ENCODE peak calls at places on chromosomes 2 and 18, in six cellular contexts. F, Z, U, Y, K and B are unnamed samples.

GRCh38 chr2:236236559-236237450 is 27.4 kb downstream of the ASB18 start:
- DNase-seq in Y (no peak), U (no peak), Z (no peak), K (no peak), F (no peak), B (no peak)

GRCh38 chr2:223260681-223261080 is 208.7 kb downstream of the KCNE4 start:
- DNase-seq in U (no peak), Y (peak; percentile 44), K (no peak), Z (no peak), F (no peak), B (no peak)

GRCh38 chr2:213086566-213086965 is 64.8 kb downstream of the IKZF2 start:
- DNase-seq in Z (no peak), Y (no peak), F (no peak), U (no peak), K (no peak), B (no peak)

GRCh38 chr2:238635637-238636036 is 208.9 kb downstream of the ASB1 start:
- DNase-seq in Z (no peak), Y (no peak), U (no peak), F (no peak), K (no peak), B (no peak)

GRCh38 chr2:67135201-67135600 is 261.9 kb upstream of the ETAA1 start:
- DNase-seq in Z (no peak), U (no peak), K (no peak), Y (no peak), F (no peak), B (no peak)

GRCh38 chr2:240701736-240702639 is 10.3 kb downstream of the AQP12A start:
- DNase-seq in U (no peak), K (no peak), Z (no peak), F (no peak), Y (no peak), B (no peak)

GRCh38 chr2:79219383-79219988 is 59.9 kb upstream of the REG3A start:
- DNase-seq in Y (peak; percentile 21), K (no peak), Z (no peak), F (peak; percentile 16), U (peak; percentile 64), B (peak; percentile 10)

GRCh38 chr2:75493230-75493629 is 67.5 kb downstream of the EVA1A start:
- DNase-seq in Y (no peak), F (no peak), U (no peak), K (no peak), Z (no peak), B (no peak)

GRCh38 chr2:46720592-46721185 is 194.9 kb downstream of the MCFD2 start:
- DNase-seq in K (no peak), F (no peak), U (no peak), Z (no peak), Y (no peak), B (no peak)

GRCh38 chr2:80001704-80002103 is 302.8 kb downstream of the LRRTM1 start:
- DNase-seq in Y (no peak), K (no peak), Z (no peak), U (no peak), F (no peak), B (no peak)

GRCh38 chr2:197378494-197378972 is 56.3 kb downstream of the SF3B1 start:
- DNase-seq in U (peak; percentile 50), F (peak; percentile 45), Z (peak; percentile 60), Y (peak; percentile 31), K (peak; percentile 69), B (peak; percentile 50)

GRCh38 chr18:51053822-51054221 is 23.8 kb downstream of the SMAD4 start:
- DNase-seq in Y (no peak), F (no peak), Z (no peak), U (no peak), K (no peak), B (no peak)

GRCh38 chr2:12555012-12555645 is 161.6 kb upstream of the TRIB2 start:
- DNase-seq in Z (no peak), Y (peak; percentile 64), F (no peak), K (peak; percentile 55), U (peak; percentile 33), B (peak; percentile 41)

GRCh38 chr2:17589406-17590035 is 49.0 kb downstream of the VSNL1 start:
- DNase-seq in K (no peak), U (no peak), Y (no peak), F (no peak), Z (no peak), B (no peak)

GRCh38 chr2:197205590-197206215 is 104.9 kb downstream of the ANKRD44 start:
- DNase-seq in F (no peak), Y (no peak), Z (no peak), K (peak; percentile 75), U (no peak), B (no peak)

GRCh38 chr2:14501061-14501460 is 131.5 kb upstream of the LRATD1 start:
- DNase-seq in Y (no peak), F (no peak), K (no peak), U (no peak), Z (no peak), B (no peak)

GRCh38 chr2:68420254-68420910 is 46.7 kb downstream of the FBXO48 start:
- DNase-seq in F (no peak), Z (no peak), U (no peak), Y (no peak), K (no peak), B (no peak)

GRCh38 chr2:126513033-126513432 is 142.9 kb upstream of the GYPC start:
- DNase-seq in Z (no peak), Y (peak; percentile 88), F (no peak), U (no peak), K (no peak), B (peak; percentile 25)

GRCh38 chr2:120935339-120936313 is 200.0 kb downstream of the GLI2 start:
- DNase-seq in U (no peak), Y (no peak), F (no peak), Z (no peak), K (no peak), B (peak; percentile 62)

GRCh38 chr2:208025037-208025813 is at the start of gene PLEKHM3:
- DNase-seq in K (peak; percentile 82), Z (peak; percentile 78), Y (peak; percentile 79), F (peak; percentile 64), U (peak; percentile 83), B (peak; percentile 82)

GRCh38 chr2:1586251-1586945 is 157.9 kb downstream of the PXDN start:
- DNase-seq in Y (no peak), F (no peak), K (no peak), Z (no peak), U (no peak), B (no peak)

GRCh38 chr2:128405981-128406601 is 87.4 kb upstream of the HS6ST1 start:
- DNase-seq in F (no peak), K (no peak), Y (no peak), U (peak; percentile 34), Z (no peak), B (no peak)

GRCh38 chr2:128607981-128608506 is 289.4 kb upstream of the HS6ST1 start:
- DNase-seq in K (no peak), U (peak; percentile 73), Y (peak; percentile 15), F (no peak), Z (no peak), B (peak; percentile 40)